ENCODE peak calls at places on chromosomes 4 and X, in six cellular contexts. One of them, this sample, is unnamed.

GRCh38 chr4:126851391-126851790 is 781.4 kb upstream of the INTU start:
- DNase-seq in Caki2: peak; percentile 42
- DNase-seq in LHCN-M2: peak; percentile 62
- DNase-seq in EL: peak; percentile 27
- DNase-seq in GM23248: peak; percentile 31
- DNase-seq in NAMALWA: no peak
- DNase-seq in this sample: no peak

GRCh38 chr4:20347526-20347925 is 95.8 kb downstream of the SLIT2 start:
- DNase-seq in NAMALWA: no peak
- DNase-seq in Caki2: no peak
- DNase-seq in GM23248: no peak
- DNase-seq in EL: no peak
- DNase-seq in LHCN-M2: no peak
- DNase-seq in this sample: no peak

GRCh38 chr4:152265149-152265621 is 270.7 kb downstream of the FBXW7 start:
- DNase-seq in GM23248: no peak
- DNase-seq in LHCN-M2: peak; percentile 84
- DNase-seq in Caki2: peak; percentile 85
- DNase-seq in NAMALWA: no peak
- DNase-seq in EL: peak; percentile 21
- DNase-seq in this sample: no peak

GRCh38 chr4:93788712-93789111 is 39.8 kb upstream of the ATOH1 start:
- DNase-seq in Caki2: no peak
- DNase-seq in LHCN-M2: peak; percentile 10
- DNase-seq in NAMALWA: peak; percentile 63
- DNase-seq in GM23248: peak; percentile 32
- DNase-seq in EL: no peak
- DNase-seq in this sample: peak; percentile 31

GRCh38 chr4:25925486-25926201 is 11.6 kb downstream of the SMIM20 start:
- DNase-seq in EL: peak; percentile 23
- DNase-seq in LHCN-M2: peak; percentile 60
- DNase-seq in Caki2: no peak
- DNase-seq in NAMALWA: peak; percentile 62
- DNase-seq in GM23248: peak; percentile 70
- DNase-seq in this sample: peak; percentile 65

GRCh38 chr4:8090312-8090711 is 68.3 kb downstream of the ABLIM2 start:
- DNase-seq in GM23248: peak; percentile 57
- DNase-seq in NAMALWA: peak; percentile 21
- DNase-seq in Caki2: no peak
- DNase-seq in EL: peak; percentile 37
- DNase-seq in LHCN-M2: no peak
- DNase-seq in this sample: no peak

GRCh38 chr4:11599044-11599443 is 170.3 kb upstream of the HS3ST1 start:
- DNase-seq in LHCN-M2: no peak
- DNase-seq in Caki2: peak; percentile 70
- DNase-seq in EL: no peak
- DNase-seq in NAMALWA: no peak
- DNase-seq in GM23248: no peak
- DNase-seq in this sample: no peak

GRCh38 chr4:71607780-71608673 is 175.9 kb downstream of the GC start:
- DNase-seq in LHCN-M2: peak; percentile 36
- DNase-seq in GM23248: peak; percentile 20
- DNase-seq in Caki2: peak; percentile 81
- DNase-seq in EL: peak; percentile 78
- DNase-seq in NAMALWA: no peak
- DNase-seq in this sample: no peak

GRCh38 chr4:13543091-13543581 is 1.2 kb downstream of the NKX3-2 start:
- DNase-seq in NAMALWA: no peak
- DNase-seq in LHCN-M2: no peak
- DNase-seq in GM23248: no peak
- DNase-seq in Caki2: no peak
- DNase-seq in EL: no peak
- DNase-seq in this sample: no peak

GRCh38 chr4:139655116-139655515 is 10.5 kb upstream of the MGST2 start:
- DNase-seq in Caki2: no peak
- DNase-seq in EL: peak; percentile 36
- DNase-seq in NAMALWA: peak; percentile 69
- DNase-seq in GM23248: peak; percentile 64
- DNase-seq in LHCN-M2: peak; percentile 54
- DNase-seq in this sample: peak; percentile 52

GRCh38 chr4:37662861-37663390 is 23.2 kb downstream of the RELL1 start:
- DNase-seq in EL: no peak
- DNase-seq in Caki2: peak; percentile 88
- DNase-seq in GM23248: no peak
- DNase-seq in LHCN-M2: no peak
- DNase-seq in NAMALWA: no peak
- DNase-seq in this sample: no peak

GRCh38 chr4:153014460-153014859 is 78.3 kb downstream of the FHDC1 start:
- DNase-seq in NAMALWA: no peak
- DNase-seq in LHCN-M2: peak; percentile 15
- DNase-seq in Caki2: no peak
- DNase-seq in EL: peak; percentile 60
- DNase-seq in GM23248: peak; percentile 42
- DNase-seq in this sample: no peak

GRCh38 chr4:71461422-71461821 is 122.6 kb downstream of the SLC4A4 start:
- DNase-seq in EL: no peak
- DNase-seq in Caki2: no peak
- DNase-seq in GM23248: no peak
- DNase-seq in NAMALWA: no peak
- DNase-seq in LHCN-M2: no peak
- DNase-seq in this sample: no peak

GRCh38 chrX:154051210-154051810 is 31.6 kb upstream of the IRAK1 start:
- DNase-seq in EL: peak; percentile 54
- DNase-seq in GM23248: peak; percentile 67
- DNase-seq in Caki2: peak; percentile 37
- DNase-seq in LHCN-M2: peak; percentile 46
- DNase-seq in NAMALWA: peak; percentile 70
- DNase-seq in this sample: peak; percentile 66

GRCh38 chr4:73257995-73258667 is 467 bp downstream of the ANKRD17 start:
- DNase-seq in Caki2: no peak
- DNase-seq in EL: peak; percentile 38
- DNase-seq in LHCN-M2: peak; percentile 27
- DNase-seq in GM23248: peak; percentile 67
- DNase-seq in NAMALWA: peak; percentile 66
- DNase-seq in this sample: peak; percentile 71

GRCh38 chrX:8192276-8192675 is 21.2 kb upstream of the VCX2 start:
- DNase-seq in Caki2: peak; percentile 25
- DNase-seq in EL: no peak
- DNase-seq in GM23248: no peak
- DNase-seq in NAMALWA: no peak
- DNase-seq in LHCN-M2: no peak
- DNase-seq in this sample: no peak

GRCh38 chr4:184764601-184765000 is 30.7 kb upstream of the CENPU start:
- DNase-seq in NAMALWA: no peak
- DNase-seq in EL: no peak
- DNase-seq in LHCN-M2: no peak
- DNase-seq in GM23248: no peak
- DNase-seq in Caki2: no peak
- DNase-seq in this sample: no peak

GRCh38 chr4:173014113-173014558 is 154.5 kb upstream of the GALNT7 start:
- DNase-seq in NAMALWA: no peak
- DNase-seq in EL: peak; percentile 46
- DNase-seq in Caki2: peak; percentile 39
- DNase-seq in LHCN-M2: peak; percentile 89
- DNase-seq in GM23248: peak; percentile 78
- DNase-seq in this sample: no peak

GRCh38 chrX:74232859-74233258 is 71.1 kb upstream of the ZCCHC13 start:
- DNase-seq in LHCN-M2: peak; percentile 14
- DNase-seq in NAMALWA: peak; percentile 54
- DNase-seq in EL: peak; percentile 23
- DNase-seq in Caki2: peak; percentile 6
- DNase-seq in GM23248: peak; percentile 46
- DNase-seq in this sample: peak; percentile 4

GRCh38 chr4:83074086-83074704 is 39.2 kb downstream of the COPS4 start:
- DNase-seq in GM23248: peak; percentile 83
- DNase-seq in NAMALWA: peak; percentile 91
- DNase-seq in LHCN-M2: peak; percentile 84
- DNase-seq in EL: peak; percentile 76
- DNase-seq in Caki2: peak; percentile 32
- DNase-seq in this sample: peak; percentile 94

GRCh38 chrX:12701625-12702024 is 89.6 kb upstream of the PRPS2 start:
- DNase-seq in Caki2: peak; percentile 35
- DNase-seq in GM23248: peak; percentile 60
- DNase-seq in EL: peak; percentile 42
- DNase-seq in LHCN-M2: peak; percentile 66
- DNase-seq in NAMALWA: peak; percentile 67
- DNase-seq in this sample: peak; percentile 71

GRCh38 chrX:72124540-72125201 is 7.0 kb downstream of the RTL5 start:
- DNase-seq in EL: no peak
- DNase-seq in NAMALWA: no peak
- DNase-seq in GM23248: no peak
- DNase-seq in Caki2: no peak
- DNase-seq in LHCN-M2: no peak
- DNase-seq in this sample: no peak

GRCh38 chr4:2433609-2434350 is 15.0 kb downstream of the CFAP99 start:
- DNase-seq in Caki2: no peak
- DNase-seq in GM23248: no peak
- DNase-seq in LHCN-M2: no peak
- DNase-seq in EL: no peak
- DNase-seq in NAMALWA: no peak
- DNase-seq in this sample: no peak

GRCh38 chr4:56742080-56742871 is 61.2 kb upstream of the HOPX start:
- DNase-seq in GM23248: peak; percentile 58
- DNase-seq in Caki2: peak; percentile 8
- DNase-seq in LHCN-M2: peak; percentile 71
- DNase-seq in NAMALWA: no peak
- DNase-seq in EL: peak; percentile 44
- DNase-seq in this sample: no peak

GRCh38 chrX:3548743-3549441 is 164.6 kb downstream of the PRKX start:
- DNase-seq in EL: peak; percentile 56
- DNase-seq in Caki2: peak; percentile 56
- DNase-seq in LHCN-M2: peak; percentile 76
- DNase-seq in NAMALWA: no peak
- DNase-seq in GM23248: peak; percentile 90
- DNase-seq in this sample: no peak

GRCh38 chr4:83240379-83240875 is 44.2 kb downstream of the COQ2 start:
- DNase-seq in GM23248: no peak
- DNase-seq in EL: no peak
- DNase-seq in Caki2: no peak
- DNase-seq in LHCN-M2: no peak
- DNase-seq in NAMALWA: peak; percentile 59
- DNase-seq in this sample: peak; percentile 86

GRCh38 chr4:80226091-80226490 is 28.8 kb downstream of the PRDM8 start:
- DNase-seq in LHCN-M2: no peak
- DNase-seq in EL: no peak
- DNase-seq in NAMALWA: no peak
- DNase-seq in Caki2: no peak
- DNase-seq in GM23248: peak; percentile 71
- DNase-seq in this sample: no peak

GRCh38 chr4:53592128-53592527 is 842 bp upstream of the LNX1 start:
- DNase-seq in GM23248: no peak
- DNase-seq in Caki2: no peak
- DNase-seq in NAMALWA: no peak
- DNase-seq in LHCN-M2: no peak
- DNase-seq in EL: no peak
- DNase-seq in this sample: no peak

GRCh38 chr4:23476514-23477090 is 413.2 kb downstream of the PPARGC1A start:
- DNase-seq in EL: no peak
- DNase-seq in NAMALWA: no peak
- DNase-seq in Caki2: peak; percentile 5
- DNase-seq in GM23248: no peak
- DNase-seq in LHCN-M2: no peak
- DNase-seq in this sample: no peak

GRCh38 chrX:44908198-44908597 is 35.2 kb downstream of the KDM6A start:
- DNase-seq in GM23248: peak; percentile 28
- DNase-seq in NAMALWA: peak; percentile 14
- DNase-seq in Caki2: no peak
- DNase-seq in LHCN-M2: peak; percentile 43
- DNase-seq in EL: peak; percentile 37
- DNase-seq in this sample: no peak

GRCh38 chr4:74608151-74608949 is 163.4 kb downstream of the AREG start:
- DNase-seq in NAMALWA: no peak
- DNase-seq in EL: peak; percentile 16
- DNase-seq in LHCN-M2: peak; percentile 79
- DNase-seq in Caki2: peak; percentile 27
- DNase-seq in GM23248: peak; percentile 72
- DNase-seq in this sample: no peak

GRCh38 chrX:32572644-32573043 is 638.7 kb downstream of the DMD start:
- DNase-seq in LHCN-M2: peak; percentile 14
- DNase-seq in Caki2: no peak
- DNase-seq in NAMALWA: no peak
- DNase-seq in EL: no peak
- DNase-seq in GM23248: no peak
- DNase-seq in this sample: no peak

GRCh38 chr4:168632246-168632832 is 135.5 kb downstream of the PALLD start:
- DNase-seq in Caki2: no peak
- DNase-seq in GM23248: peak; percentile 35
- DNase-seq in EL: peak; percentile 32
- DNase-seq in NAMALWA: no peak
- DNase-seq in LHCN-M2: peak; percentile 60
- DNase-seq in this sample: no peak

GRCh38 chr4:131044368-131044767 is 1948.4 kb downstream of the C4orf33 start:
- DNase-seq in Caki2: no peak
- DNase-seq in EL: no peak
- DNase-seq in NAMALWA: no peak
- DNase-seq in GM23248: no peak
- DNase-seq in LHCN-M2: no peak
- DNase-seq in this sample: no peak

GRCh38 chrX:129769467-129770154 is 10.1 kb upstream of the SASH3 start:
- DNase-seq in GM23248: no peak
- DNase-seq in LHCN-M2: no peak
- DNase-seq in Caki2: no peak
- DNase-seq in EL: no peak
- DNase-seq in NAMALWA: peak; percentile 79
- DNase-seq in this sample: peak; percentile 95

GRCh38 chr4:7858498-7858897 is 81.2 kb downstream of the AFAP1 start:
- DNase-seq in LHCN-M2: no peak
- DNase-seq in Caki2: no peak
- DNase-seq in NAMALWA: no peak
- DNase-seq in EL: no peak
- DNase-seq in GM23248: no peak
- DNase-seq in this sample: no peak

GRCh38 chrX:21955398-21956189 is 15.1 kb downstream of the SMS start:
- DNase-seq in GM23248: peak; percentile 26
- DNase-seq in NAMALWA: no peak
- DNase-seq in EL: no peak
- DNase-seq in LHCN-M2: no peak
- DNase-seq in Caki2: peak; percentile 51
- DNase-seq in this sample: no peak

This sample was measured in GM12865.